ENCODE peak calls at places on chromosomes 7 and 10, in ten cellular contexts. E, X, R, K, G, Z, F, I, L and M are unnamed samples.

GRCh38 chr7:116177009-116177408 is 33.3 kb upstream of the TES start:
- DNase-seq in X (peak), K (no peak), E (no peak), G (no peak), F (peak), L (no peak), I (no peak), Z (no peak), R (no peak), M (no peak)

GRCh38 chr7:23277359-23277989 is 21.7 kb upstream of the MALSU1 start:
- DNase-seq in G (peak), Z (peak), I (no peak), L (peak), K (peak), X (peak), E (no peak), F (peak), R (peak), M (no peak)

GRCh38 chr10:29895436-29895835 is 163.9 kb downstream of the JCAD start:
- DNase-seq in E (peak), K (peak), X (peak), G (peak), R (no peak), F (no peak), I (peak), L (no peak), Z (no peak), M (peak)

GRCh38 chr10:63140077-63140476 is 6.9 kb downstream of the NRBF2 start:
- DNase-seq in F (no peak), L (no peak), R (no peak), X (no peak), I (no peak), K (no peak), G (no peak), Z (no peak), E (no peak), M (no peak)

GRCh38 chr10:8614054-8614565 is 559.6 kb downstream of the GATA3 start:
- DNase-seq in Z (no peak), L (no peak), I (no peak), G (no peak), F (no peak), R (no peak), K (no peak), E (no peak), X (peak), M (no peak)

GRCh38 chr10:103284170-103284569 is 7.2 kb downstream of the INA start:
- DNase-seq in F (peak), Z (no peak), G (no peak), K (no peak), R (no peak), L (no peak), X (no peak), E (no peak), I (no peak), M (no peak)

GRCh38 chr10:131099028-131099427 is 212.5 kb downstream of the TCERG1L start:
- DNase-seq in L (no peak), I (no peak), E (no peak), R (no peak), X (no peak), G (no peak), Z (no peak), K (no peak), F (peak), M (no peak)

GRCh38 chr10:70455213-70455630 is 13.7 kb upstream of the NODAL start:
- DNase-seq in X (no peak), L (no peak), R (no peak), E (no peak), F (no peak), I (no peak), G (no peak), K (no peak), Z (no peak), M (peak)

GRCh38 chr7:99275496-99275895 is 2.9 kb downstream of the MYH16 start:
- DNase-seq in R (no peak), K (no peak), I (no peak), F (no peak), L (no peak), G (peak), X (no peak), Z (no peak), E (no peak), M (no peak)

GRCh38 chr7:5426226-5426475 is 2.5 kb upstream of the TNRC18 start:
- DNase-seq in R (no peak), I (no peak), Z (no peak), F (no peak), L (peak), G (no peak), X (peak), K (no peak), E (no peak), M (no peak)

GRCh38 chr10:7861509-7862120 is 43.3 kb downstream of the TAF3 start:
- DNase-seq in Z (no peak), I (no peak), X (no peak), G (no peak), R (no peak), L (no peak), E (no peak), K (no peak), F (no peak), M (no peak)

GRCh38 chr10:114431414-114431767 is 27.1 kb upstream of the AFAP1L2 start:
- DNase-seq in I (no peak), L (no peak), F (peak), G (no peak), R (no peak), Z (no peak), E (no peak), X (no peak), K (no peak), M (no peak)

GRCh38 chr7:74292757-74293576 is 3.8 kb downstream of the CLIP2 start:
- DNase-seq in G (no peak), K (peak), E (no peak), F (no peak), L (no peak), X (no peak), Z (no peak), R (no peak), I (no peak), M (no peak)

GRCh38 chr10:21687994-21688301 is 153.9 kb downstream of the MLLT10 start:
- DNase-seq in E (no peak), F (no peak), K (no peak), R (no peak), G (no peak), Z (no peak), L (no peak), X (no peak), I (no peak), M (no peak)

GRCh38 chr10:90326498-90327267 is 531.2 kb downstream of the HTR7 start:
- DNase-seq in E (no peak), G (no peak), Z (no peak), I (no peak), K (no peak), R (no peak), X (peak), F (peak), L (no peak), M (no peak)

GRCh38 chr7:93810571-93810970 is 80.0 kb downstream of the TFPI2 start:
- DNase-seq in Z (no peak), X (no peak), G (no peak), L (no peak), K (no peak), I (no peak), F (no peak), R (no peak), E (no peak), M (no peak)

GRCh38 chr7:97015787-97016391 is 8.7 kb downstream of the DLX5 start:
- DNase-seq in R (no peak), X (no peak), K (no peak), E (no peak), L (no peak), F (no peak), I (no peak), G (no peak), Z (no peak), M (no peak)

GRCh38 chr7:23474098-23474828 is 4.0 kb upstream of the IGF2BP3 start:
- DNase-seq in I (no peak), Z (peak), K (peak), F (peak), G (peak), X (peak), R (peak), E (peak), L (no peak), M (peak)

GRCh38 chr10:75407716-75408511 is 6.3 kb upstream of the ZNF503 start:
- DNase-seq in Z (peak), G (no peak), K (peak), R (no peak), L (no peak), I (peak), X (peak), F (no peak), E (peak), M (peak)

GRCh38 chr10:84783386-84783785 is 455.0 kb downstream of the CCSER2 start:
- DNase-seq in G (no peak), R (peak), X (peak), F (peak), L (peak), Z (peak), K (peak), I (no peak), E (no peak), M (peak)

GRCh38 chr7:110224643-110225042 is 866.3 kb upstream of the LRRN3 start:
- DNase-seq in X (peak), G (no peak), E (no peak), F (no peak), K (peak), I (no peak), R (no peak), L (no peak), Z (no peak), M (no peak)

GRCh38 chr10:43409385-43410109 is 561 bp upstream of the HNRNPF start:
- DNase-seq in F (no peak), G (no peak), R (no peak), I (peak), Z (peak), E (peak), X (no peak), L (no peak), K (peak), M (peak)

GRCh38 chr10:98400482-98400881 is 14.5 kb downstream of the PYROXD2 start:
- DNase-seq in G (no peak), K (no peak), I (no peak), X (no peak), E (no peak), Z (no peak), R (no peak), F (no peak), L (no peak), M (no peak)

GRCh38 chr7:117155694-117156093 is 167.2 kb downstream of the WNT2 start:
- DNase-seq in F (no peak), K (no peak), E (no peak), G (no peak), Z (no peak), I (no peak), X (no peak), L (no peak), R (no peak), M (no peak)

GRCh38 chr10:110471566-110472139 is 26.1 kb upstream of the DUSP5 start:
- DNase-seq in F (peak), I (no peak), L (no peak), X (peak), R (no peak), E (no peak), Z (no peak), G (no peak), K (no peak), M (no peak)

GRCh38 chr7:131616487-131616886 is 60.1 kb upstream of the PODXL start:
- DNase-seq in I (no peak), E (no peak), F (no peak), X (no peak), L (no peak), R (no peak), G (no peak), K (no peak), Z (no peak), M (no peak)

GRCh38 chr10:42367532-42368230 is 270.7 kb downstream of the ZNF33B start:
- DNase-seq in R (no peak), E (peak), F (peak), L (peak), Z (no peak), K (peak), X (peak), G (peak), I (peak), M (peak)

GRCh38 chr7:98203261-98203963 is 7.8 kb upstream of the BHLHA15 start:
- DNase-seq in L (no peak), E (no peak), I (no peak), G (no peak), K (no peak), Z (no peak), F (no peak), X (no peak), R (no peak), M (no peak)

GRCh38 chr10:103696411-103697145 is 158.8 kb downstream of the SH3PXD2A start:
- DNase-seq in E (peak), G (peak), R (no peak), Z (no peak), L (peak), F (peak), K (peak), I (peak), X (peak), M (peak)

GRCh38 chr10:77667426-77668324 is 30.1 kb upstream of the KCNMA1 start:
- DNase-seq in L (no peak), I (no peak), X (no peak), Z (no peak), E (no peak), F (no peak), R (peak), G (no peak), K (no peak), M (no peak)

GRCh38 chr7:36747251-36747968 is 23.1 kb upstream of the AOAH start:
- DNase-seq in E (no peak), L (no peak), X (peak), G (no peak), Z (no peak), R (no peak), F (no peak), K (peak), I (no peak), M (no peak)

GRCh38 chr7:114070246-114070645 is 151.4 kb upstream of the PPP1R3A start:
- DNase-seq in I (no peak), F (no peak), Z (no peak), K (no peak), E (no peak), L (no peak), X (peak), R (no peak), G (no peak), M (no peak)

GRCh38 chr10:93481931-93482834 is at the start of gene MYOF:
- DNase-seq in X (peak), E (peak), K (peak), Z (no peak), I (peak), G (peak), R (peak), L (peak), F (peak), M (peak)

GRCh38 chr7:117759950-117760640 is 113.1 kb downstream of the CTTNBP2 start:
- DNase-seq in E (no peak), I (no peak), L (peak), X (peak), R (no peak), Z (no peak), F (no peak), G (no peak), K (no peak), M (no peak)

GRCh38 chr7:101018271-101019167 is 1.4 kb upstream of the MUC17 start:
- DNase-seq in L (no peak), K (no peak), Z (peak), E (no peak), X (no peak), F (no peak), R (no peak), G (no peak), I (no peak), M (peak)

GRCh38 chr7:78379148-78379547 is 580.6 kb downstream of the PHTF2 start:
- DNase-seq in E (no peak), Z (no peak), L (no peak), K (no peak), G (no peak), X (peak), I (no peak), F (no peak), R (no peak), M (no peak)

GRCh38 chr7:27046854-27047549 is 48.8 kb downstream of the HOXA1 start:
- DNase-seq in K (no peak), F (peak), R (no peak), G (no peak), E (no peak), L (no peak), Z (no peak), I (no peak), X (peak), M (no peak)

GRCh38 chr7:30649717-30650116 is 32.5 kb downstream of the CRHR2 start:
- DNase-seq in I (no peak), Z (no peak), F (no peak), L (no peak), G (no peak), X (no peak), E (no peak), K (no peak), R (no peak), M (no peak)

GRCh38 chr7:128056901-128057300 is 25.7 kb upstream of the LRRC4 start:
- DNase-seq in G (peak), Z (no peak), X (peak), I (no peak), K (no peak), F (no peak), E (no peak), R (no peak), L (no peak), M (no peak)

GRCh38 chr10:70885485-70885884 is 2.9 kb downstream of the PCBD1 start:
- DNase-seq in G (no peak), X (peak), K (no peak), I (no peak), E (no peak), R (no peak), L (no peak), F (no peak), Z (no peak), M (no peak)